ENCODE peak calls at places on chromosome 16, in ten cellular contexts. H is neural progenitor cell; I is coronary artery; J is AG09319; O is NCI-H774; N is GM23248; T is ACHN; S is choroid plexus epithelial cell; Q is amygdala; C is activated CD8-positive, alpha-beta memory T cell treated with anti-CD3 and anti-CD28 coated beads, Interleukin-2, amount 50 U/mL, for 48 hours. W is an unnamed sample.

GRCh38 chr16:56477096-56477878 is 25.9 kb downstream of the OGFOD1 start:
- DNase-seq in H (no peak), I (no peak), J (peak; percentile 49), O (no peak), N (peak; percentile 92), T (peak; percentile 81), S (peak; percentile 96), Q (no peak), C (no peak), W (no peak)

GRCh38 chr16:80344570-80344969 is 196.2 kb upstream of the DYNLRB2 start:
- DNase-seq in H (no peak), I (peak; percentile 29), J (no peak), O (no peak), N (no peak), T (no peak), S (no peak), Q (no peak), C (no peak), W (no peak)

GRCh38 chr16:15856217-15856616 is 611 bp downstream of the MYH11 start:
- DNase-seq in H (no peak), I (no peak), J (no peak), O (no peak), N (no peak), T (no peak), S (no peak), Q (no peak), C (no peak), W (no peak)

GRCh38 chr16:65832269-65832668 is 534.2 kb upstream of the CDH5 start:
- DNase-seq in H (no peak), I (no peak), J (no peak), O (no peak), N (no peak), T (no peak), S (no peak), Q (no peak), C (no peak), W (no peak)

GRCh38 chr16:55053071-55053415 is 122.4 kb downstream of the IRX5 start:
- DNase-seq in H (no peak), I (no peak), J (no peak), O (no peak), N (no peak), T (no peak), S (no peak), Q (no peak), C (no peak), W (no peak)

GRCh38 chr16:3460121-3460520 is 16.6 kb downstream of the NAA60 start:
- DNase-seq in H (no peak), I (no peak), J (no peak), O (no peak), N (peak; percentile 12), T (no peak), S (no peak), Q (no peak), C (no peak), W (no peak)

GRCh38 chr16:22161999-22162657 is at the start of gene SDR42E2:
- DNase-seq in H (peak; percentile 73), I (no peak), J (no peak), O (peak; percentile 47), N (no peak), T (no peak), S (no peak), Q (no peak), C (peak; percentile 57), W (no peak)

GRCh38 chr16:57343131-57343731 is 15.4 kb upstream of the CCL22 start:
- DNase-seq in H (no peak), I (no peak), J (no peak), O (no peak), N (no peak), T (no peak), S (no peak), Q (no peak), C (no peak), W (no peak)

GRCh38 chr16:77041468-77041867 is 149.5 kb upstream of the MON1B start:
- DNase-seq in H (no peak), I (no peak), J (no peak), O (no peak), N (no peak), T (no peak), S (no peak), Q (no peak), C (no peak), W (no peak)

GRCh38 chr16:873243-873661 is 72.7 kb upstream of the GNG13 start:
- DNase-seq in H (no peak), I (no peak), J (no peak), O (no peak), N (no peak), T (no peak), S (no peak), Q (no peak), C (no peak), W (no peak)

GRCh38 chr16:8623634-8624033 is 2.1 kb downstream of the METTL22 start:
- DNase-seq in H (no peak), I (no peak), J (no peak), O (no peak), N (peak; percentile 69), T (peak; percentile 35), S (peak; percentile 40), Q (no peak), C (no peak), W (no peak)

GRCh38 chr16:67260426-67261063 is 11.8 kb downstream of the SLC9A5 start:
- DNase-seq in H (peak; percentile 64), I (no peak), J (peak; percentile 52), O (no peak), N (peak; percentile 77), T (peak; percentile 71), S (peak; percentile 79), Q (no peak), C (no peak), W (no peak)

GRCh38 chr16:88965826-88966480 is 11.1 kb downstream of the CBFA2T3 start:
- DNase-seq in H (no peak), I (no peak), J (no peak), O (no peak), N (no peak), T (no peak), S (no peak), Q (no peak), C (no peak), W (no peak)